ENCODE peak calls at places on chromosomes 2 and 18, in eight cellular contexts. One of them, this sample, is unnamed.
A peak's percentile ranks its signal among the peaks of the same experiment; 100 is the strongest.

GRCh38 chr18:48106976-48107781 is 176.7 kb upstream of the SMAD2 start:
- DNase-seq in H9: peak; percentile 74
- DNase-seq in caudate nucleus: no peak
- DNase-seq in EL: no peak
- DNase-seq in stimulated activated CD4-positive, alpha-beta T cell treated with anti-CD3 and anti-CD28 coated beads, Interleukin-4, amount 100 ng/mL, for 4 hours: no peak
- DNase-seq in cardiac septum: no peak
- DNase-seq in T-helper 2 cell: no peak
- DNase-seq in Peyer's patch: no peak
- DNase-seq in this sample: no peak

GRCh38 chr2:152513681-152514080 is 178.7 kb downstream of the FMNL2 start:
- DNase-seq in T-helper 2 cell: no peak
- DNase-seq in Peyer's patch: no peak
- DNase-seq in cardiac septum: no peak
- DNase-seq in EL: peak; percentile 82
- DNase-seq in stimulated activated CD4-positive, alpha-beta T cell treated with anti-CD3 and anti-CD28 coated beads, Interleukin-4, amount 100 ng/mL, for 4 hours: no peak
- DNase-seq in caudate nucleus: no peak
- DNase-seq in H9: no peak
- DNase-seq in this sample: no peak

GRCh38 chr2:200765139-200765951 is 46.4 kb upstream of the BZW1 start:
- DNase-seq in stimulated activated CD4-positive, alpha-beta T cell treated with anti-CD3 and anti-CD28 coated beads, Interleukin-4, amount 100 ng/mL, for 4 hours: peak; percentile 7
- DNase-seq in EL: peak; percentile 95
- DNase-seq in Peyer's patch: no peak
- DNase-seq in cardiac septum: no peak
- DNase-seq in T-helper 2 cell: no peak
- DNase-seq in H9: no peak
- DNase-seq in caudate nucleus: no peak
- DNase-seq in this sample: no peak

GRCh38 chr2:25161055-25161781 is 7.2 kb downstream of the POMC start:
- DNase-seq in cardiac septum: peak; percentile 82
- DNase-seq in EL: no peak
- DNase-seq in H9: peak; percentile 79
- DNase-seq in Peyer's patch: peak; percentile 52
- DNase-seq in T-helper 2 cell: no peak
- DNase-seq in stimulated activated CD4-positive, alpha-beta T cell treated with anti-CD3 and anti-CD28 coated beads, Interleukin-4, amount 100 ng/mL, for 4 hours: peak; percentile 71
- DNase-seq in caudate nucleus: no peak
- DNase-seq in this sample: peak; percentile 43

GRCh38 chr18:8525692-8526091 is 83.5 kb upstream of the RAB12 start:
- DNase-seq in EL: no peak
- DNase-seq in T-helper 2 cell: no peak
- DNase-seq in cardiac septum: no peak
- DNase-seq in stimulated activated CD4-positive, alpha-beta T cell treated with anti-CD3 and anti-CD28 coated beads, Interleukin-4, amount 100 ng/mL, for 4 hours: no peak
- DNase-seq in H9: peak; percentile 67
- DNase-seq in caudate nucleus: no peak
- DNase-seq in Peyer's patch: no peak
- DNase-seq in this sample: no peak

GRCh38 chr18:46179306-46179705 is 75.1 kb downstream of the HAUS1 start:
- DNase-seq in H9: no peak
- DNase-seq in Peyer's patch: no peak
- DNase-seq in stimulated activated CD4-positive, alpha-beta T cell treated with anti-CD3 and anti-CD28 coated beads, Interleukin-4, amount 100 ng/mL, for 4 hours: no peak
- DNase-seq in T-helper 2 cell: no peak
- DNase-seq in caudate nucleus: no peak
- DNase-seq in EL: no peak
- DNase-seq in cardiac septum: no peak
- DNase-seq in this sample: no peak

GRCh38 chr2:239561448-239562001 is 160.7 kb upstream of the HDAC4 start:
- DNase-seq in caudate nucleus: no peak
- DNase-seq in cardiac septum: peak; percentile 60
- DNase-seq in stimulated activated CD4-positive, alpha-beta T cell treated with anti-CD3 and anti-CD28 coated beads, Interleukin-4, amount 100 ng/mL, for 4 hours: no peak
- DNase-seq in Peyer's patch: no peak
- DNase-seq in T-helper 2 cell: no peak
- DNase-seq in H9: no peak
- DNase-seq in EL: peak; percentile 3
- DNase-seq in this sample: no peak

GRCh38 chr18:49898421-49898820 is 85.1 kb upstream of the ACAA2 start:
- DNase-seq in stimulated activated CD4-positive, alpha-beta T cell treated with anti-CD3 and anti-CD28 coated beads, Interleukin-4, amount 100 ng/mL, for 4 hours: peak; percentile 35
- DNase-seq in EL: peak; percentile 53
- DNase-seq in H9: peak; percentile 50
- DNase-seq in T-helper 2 cell: no peak
- DNase-seq in Peyer's patch: no peak
- DNase-seq in cardiac septum: no peak
- DNase-seq in caudate nucleus: peak; percentile 10
- DNase-seq in this sample: peak; percentile 43

GRCh38 chr2:109331864-109332848 is 203.2 kb downstream of the SH3RF3 start:
- DNase-seq in Peyer's patch: peak; percentile 48
- DNase-seq in caudate nucleus: peak; percentile 77
- DNase-seq in stimulated activated CD4-positive, alpha-beta T cell treated with anti-CD3 and anti-CD28 coated beads, Interleukin-4, amount 100 ng/mL, for 4 hours: no peak
- DNase-seq in cardiac septum: peak; percentile 86
- DNase-seq in H9: peak; percentile 60
- DNase-seq in EL: peak; percentile 98
- DNase-seq in T-helper 2 cell: no peak
- DNase-seq in this sample: no peak

GRCh38 chr2:113124181-113124961 is 3.0 kb upstream of the IL1RN start:
- DNase-seq in EL: peak; percentile 55
- DNase-seq in stimulated activated CD4-positive, alpha-beta T cell treated with anti-CD3 and anti-CD28 coated beads, Interleukin-4, amount 100 ng/mL, for 4 hours: no peak
- DNase-seq in T-helper 2 cell: no peak
- DNase-seq in caudate nucleus: no peak
- DNase-seq in H9: no peak
- DNase-seq in cardiac septum: no peak
- DNase-seq in Peyer's patch: no peak
- DNase-seq in this sample: no peak

GRCh38 chr2:232000439-232000838 is 38.9 kb downstream of the DIS3L2 start:
- DNase-seq in stimulated activated CD4-positive, alpha-beta T cell treated with anti-CD3 and anti-CD28 coated beads, Interleukin-4, amount 100 ng/mL, for 4 hours: no peak
- DNase-seq in cardiac septum: no peak
- DNase-seq in T-helper 2 cell: no peak
- DNase-seq in Peyer's patch: no peak
- DNase-seq in EL: no peak
- DNase-seq in caudate nucleus: no peak
- DNase-seq in H9: no peak
- DNase-seq in this sample: no peak

GRCh38 chr2:48574353-48575290 is 43.0 kb upstream of the GTF2A1L start:
- DNase-seq in cardiac septum: no peak
- DNase-seq in H9: no peak
- DNase-seq in EL: no peak
- DNase-seq in T-helper 2 cell: no peak
- DNase-seq in caudate nucleus: no peak
- DNase-seq in stimulated activated CD4-positive, alpha-beta T cell treated with anti-CD3 and anti-CD28 coated beads, Interleukin-4, amount 100 ng/mL, for 4 hours: no peak
- DNase-seq in Peyer's patch: no peak
- DNase-seq in this sample: no peak

GRCh38 chr2:240994161-240994896 is 4.1 kb upstream of the SNED1 start:
- DNase-seq in H9: no peak
- DNase-seq in caudate nucleus: no peak
- DNase-seq in cardiac septum: peak; percentile 57
- DNase-seq in Peyer's patch: no peak
- DNase-seq in EL: no peak
- DNase-seq in stimulated activated CD4-positive, alpha-beta T cell treated with anti-CD3 and anti-CD28 coated beads, Interleukin-4, amount 100 ng/mL, for 4 hours: no peak
- DNase-seq in T-helper 2 cell: no peak
- DNase-seq in this sample: no peak

GRCh38 chr2:158211516-158211915 is 109.8 kb downstream of the UPP2 start:
- DNase-seq in EL: peak; percentile 55
- DNase-seq in cardiac septum: no peak
- DNase-seq in H9: no peak
- DNase-seq in stimulated activated CD4-positive, alpha-beta T cell treated with anti-CD3 and anti-CD28 coated beads, Interleukin-4, amount 100 ng/mL, for 4 hours: no peak
- DNase-seq in Peyer's patch: no peak
- DNase-seq in caudate nucleus: no peak
- DNase-seq in T-helper 2 cell: no peak
- DNase-seq in this sample: no peak

GRCh38 chr2:103402944-103403343 is 641.1 kb downstream of the TMEM182 start:
- DNase-seq in cardiac septum: no peak
- DNase-seq in stimulated activated CD4-positive, alpha-beta T cell treated with anti-CD3 and anti-CD28 coated beads, Interleukin-4, amount 100 ng/mL, for 4 hours: no peak
- DNase-seq in Peyer's patch: no peak
- DNase-seq in caudate nucleus: no peak
- DNase-seq in EL: no peak
- DNase-seq in H9: no peak
- DNase-seq in T-helper 2 cell: no peak
- DNase-seq in this sample: no peak

GRCh38 chr2:52414596-52414995 is 1353.0 kb upstream of the CHAC2 start:
- DNase-seq in H9: no peak
- DNase-seq in EL: no peak
- DNase-seq in caudate nucleus: no peak
- DNase-seq in cardiac septum: no peak
- DNase-seq in Peyer's patch: no peak
- DNase-seq in stimulated activated CD4-positive, alpha-beta T cell treated with anti-CD3 and anti-CD28 coated beads, Interleukin-4, amount 100 ng/mL, for 4 hours: no peak
- DNase-seq in T-helper 2 cell: no peak
- DNase-seq in this sample: no peak

GRCh38 chr2:86213056-86213455 is 13.8 kb downstream of the MRPL35 start:
- DNase-seq in T-helper 2 cell: no peak
- DNase-seq in caudate nucleus: no peak
- DNase-seq in Peyer's patch: no peak
- DNase-seq in stimulated activated CD4-positive, alpha-beta T cell treated with anti-CD3 and anti-CD28 coated beads, Interleukin-4, amount 100 ng/mL, for 4 hours: no peak
- DNase-seq in EL: no peak
- DNase-seq in H9: no peak
- DNase-seq in cardiac septum: no peak
- DNase-seq in this sample: no peak

GRCh38 chr18:34493566-34494358 is 216.3 kb upstream of the DTNA start:
- DNase-seq in stimulated activated CD4-positive, alpha-beta T cell treated with anti-CD3 and anti-CD28 coated beads, Interleukin-4, amount 100 ng/mL, for 4 hours: no peak
- DNase-seq in T-helper 2 cell: no peak
- DNase-seq in Peyer's patch: no peak
- DNase-seq in cardiac septum: peak; percentile 71
- DNase-seq in EL: peak; percentile 3
- DNase-seq in H9: peak; percentile 65
- DNase-seq in caudate nucleus: peak; percentile 60
- DNase-seq in this sample: no peak

GRCh38 chr2:159090514-159091201 is 122.2 kb downstream of the TANC1 start:
- DNase-seq in T-helper 2 cell: no peak
- DNase-seq in H9: no peak
- DNase-seq in Peyer's patch: no peak
- DNase-seq in caudate nucleus: no peak
- DNase-seq in EL: peak; percentile 54
- DNase-seq in stimulated activated CD4-positive, alpha-beta T cell treated with anti-CD3 and anti-CD28 coated beads, Interleukin-4, amount 100 ng/mL, for 4 hours: no peak
- DNase-seq in cardiac septum: no peak
- DNase-seq in this sample: no peak

GRCh38 chr2:45882707-45883106 is 231.2 kb downstream of the PRKCE start:
- DNase-seq in stimulated activated CD4-positive, alpha-beta T cell treated with anti-CD3 and anti-CD28 coated beads, Interleukin-4, amount 100 ng/mL, for 4 hours: no peak
- DNase-seq in caudate nucleus: no peak
- DNase-seq in T-helper 2 cell: no peak
- DNase-seq in cardiac septum: no peak
- DNase-seq in Peyer's patch: no peak
- DNase-seq in H9: no peak
- DNase-seq in EL: no peak
- DNase-seq in this sample: no peak

GRCh38 chr2:227816507-227817274 is 3.0 kb downstream of the CCL20 start:
- DNase-seq in EL: no peak
- DNase-seq in Peyer's patch: no peak
- DNase-seq in H9: no peak
- DNase-seq in T-helper 2 cell: no peak
- DNase-seq in caudate nucleus: no peak
- DNase-seq in stimulated activated CD4-positive, alpha-beta T cell treated with anti-CD3 and anti-CD28 coated beads, Interleukin-4, amount 100 ng/mL, for 4 hours: no peak
- DNase-seq in cardiac septum: no peak
- DNase-seq in this sample: no peak

GRCh38 chr18:32067375-32068167 is 24.1 kb upstream of the RNF138 start:
- DNase-seq in cardiac septum: no peak
- DNase-seq in Peyer's patch: no peak
- DNase-seq in stimulated activated CD4-positive, alpha-beta T cell treated with anti-CD3 and anti-CD28 coated beads, Interleukin-4, amount 100 ng/mL, for 4 hours: no peak
- DNase-seq in EL: no peak
- DNase-seq in T-helper 2 cell: no peak
- DNase-seq in caudate nucleus: no peak
- DNase-seq in H9: no peak
- DNase-seq in this sample: no peak

GRCh38 chr2:197209742-197210408 is 100.7 kb downstream of the ANKRD44 start:
- DNase-seq in cardiac septum: no peak
- DNase-seq in T-helper 2 cell: no peak
- DNase-seq in H9: no peak
- DNase-seq in caudate nucleus: no peak
- DNase-seq in Peyer's patch: no peak
- DNase-seq in stimulated activated CD4-positive, alpha-beta T cell treated with anti-CD3 and anti-CD28 coated beads, Interleukin-4, amount 100 ng/mL, for 4 hours: no peak
- DNase-seq in EL: no peak
- DNase-seq in this sample: peak; percentile 10

GRCh38 chr2:236359426-236359825 is 95.2 kb upstream of the ASB18 start:
- DNase-seq in Peyer's patch: no peak
- DNase-seq in T-helper 2 cell: no peak
- DNase-seq in H9: peak; percentile 19
- DNase-seq in caudate nucleus: no peak
- DNase-seq in EL: no peak
- DNase-seq in stimulated activated CD4-positive, alpha-beta T cell treated with anti-CD3 and anti-CD28 coated beads, Interleukin-4, amount 100 ng/mL, for 4 hours: no peak
- DNase-seq in cardiac septum: no peak
- DNase-seq in this sample: no peak

GRCh38 chr2:86446060-86446459 is 4.9 kb downstream of the KDM3A start:
- DNase-seq in stimulated activated CD4-positive, alpha-beta T cell treated with anti-CD3 and anti-CD28 coated beads, Interleukin-4, amount 100 ng/mL, for 4 hours: no peak
- DNase-seq in caudate nucleus: no peak
- DNase-seq in T-helper 2 cell: no peak
- DNase-seq in cardiac septum: no peak
- DNase-seq in EL: no peak
- DNase-seq in Peyer's patch: no peak
- DNase-seq in H9: no peak
- DNase-seq in this sample: no peak

GRCh38 chr18:28065031-28065792 is 111.7 kb downstream of the CDH2 start:
- DNase-seq in stimulated activated CD4-positive, alpha-beta T cell treated with anti-CD3 and anti-CD28 coated beads, Interleukin-4, amount 100 ng/mL, for 4 hours: no peak
- DNase-seq in T-helper 2 cell: no peak
- DNase-seq in Peyer's patch: no peak
- DNase-seq in caudate nucleus: no peak
- DNase-seq in EL: peak; percentile 90
- DNase-seq in H9: no peak
- DNase-seq in cardiac septum: no peak
- DNase-seq in this sample: no peak

GRCh38 chr2:84970956-84971798 is at the start of gene KCMF1:
- DNase-seq in EL: peak; percentile 76
- DNase-seq in H9: peak; percentile 74
- DNase-seq in Peyer's patch: peak; percentile 69
- DNase-seq in stimulated activated CD4-positive, alpha-beta T cell treated with anti-CD3 and anti-CD28 coated beads, Interleukin-4, amount 100 ng/mL, for 4 hours: peak; percentile 77
- DNase-seq in caudate nucleus: peak; percentile 78
- DNase-seq in T-helper 2 cell: peak; percentile 55
- DNase-seq in cardiac septum: peak; percentile 94
- DNase-seq in this sample: peak; percentile 54

GRCh38 chr18:57813245-57813644 is 10.1 kb upstream of the ATP8B1 start:
- DNase-seq in Peyer's patch: no peak
- DNase-seq in EL: peak; percentile 99
- DNase-seq in H9: no peak
- DNase-seq in stimulated activated CD4-positive, alpha-beta T cell treated with anti-CD3 and anti-CD28 coated beads, Interleukin-4, amount 100 ng/mL, for 4 hours: no peak
- DNase-seq in cardiac septum: no peak
- DNase-seq in T-helper 2 cell: no peak
- DNase-seq in caudate nucleus: no peak
- DNase-seq in this sample: no peak

GRCh38 chr2:9326975-9327374 is 96.4 kb downstream of the ITGB1BP1 start:
- DNase-seq in caudate nucleus: no peak
- DNase-seq in T-helper 2 cell: no peak
- DNase-seq in cardiac septum: no peak
- DNase-seq in EL: peak; percentile 43
- DNase-seq in stimulated activated CD4-positive, alpha-beta T cell treated with anti-CD3 and anti-CD28 coated beads, Interleukin-4, amount 100 ng/mL, for 4 hours: no peak
- DNase-seq in H9: no peak
- DNase-seq in Peyer's patch: no peak
- DNase-seq in this sample: no peak

GRCh38 chr2:26558271-26559043 is 80.5 kb upstream of the OTOF start:
- DNase-seq in H9: no peak
- DNase-seq in T-helper 2 cell: no peak
- DNase-seq in Peyer's patch: no peak
- DNase-seq in cardiac septum: no peak
- DNase-seq in EL: no peak
- DNase-seq in caudate nucleus: peak; percentile 53
- DNase-seq in stimulated activated CD4-positive, alpha-beta T cell treated with anti-CD3 and anti-CD28 coated beads, Interleukin-4, amount 100 ng/mL, for 4 hours: no peak
- DNase-seq in this sample: no peak

GRCh38 chr2:19228720-19229119 is 129.7 kb downstream of the OSR1 start:
- DNase-seq in H9: peak; percentile 86
- DNase-seq in caudate nucleus: no peak
- DNase-seq in T-helper 2 cell: no peak
- DNase-seq in stimulated activated CD4-positive, alpha-beta T cell treated with anti-CD3 and anti-CD28 coated beads, Interleukin-4, amount 100 ng/mL, for 4 hours: no peak
- DNase-seq in cardiac septum: no peak
- DNase-seq in EL: no peak
- DNase-seq in Peyer's patch: no peak
- DNase-seq in this sample: no peak

This sample was measured in effector CD8-positive, alpha-beta T cell.